ENCODE peak calls at places on chromosomes 5 and 9, in six cellular contexts. One of them, this sample, is unnamed.

GRCh38 chr5:151676719-151677118 is 10.0 kb downstream of the SPARC start:
- DNase-seq in fibroblast of lung: peak
- DNase-seq in ovary: no peak
- DNase-seq in tibial artery: peak
- DNase-seq in AG04450: no peak
- DNase-seq in SK-N-SH: no peak
- DNase-seq in this sample: peak

GRCh38 chr5:134255418-134256150 is 29.7 kb upstream of the PPP2CA start:
- DNase-seq in fibroblast of lung: peak
- DNase-seq in ovary: no peak
- DNase-seq in tibial artery: no peak
- DNase-seq in AG04450: no peak
- DNase-seq in SK-N-SH: no peak
- DNase-seq in this sample: no peak

GRCh38 chr5:131589510-131590348 is 45.3 kb downstream of the RAPGEF6 start:
- DNase-seq in fibroblast of lung: peak
- DNase-seq in ovary: no peak
- DNase-seq in tibial artery: no peak
- DNase-seq in AG04450: peak
- DNase-seq in SK-N-SH: peak
- DNase-seq in this sample: peak

GRCh38 chr5:28648108-28648507 is 1609.7 kb upstream of the CDH9 start:
- DNase-seq in fibroblast of lung: no peak
- DNase-seq in ovary: no peak
- DNase-seq in tibial artery: no peak
- DNase-seq in AG04450: no peak
- DNase-seq in SK-N-SH: peak
- DNase-seq in this sample: peak

GRCh38 chr5:169911448-169912212 is 68.7 kb downstream of the INSYN2B start:
- DNase-seq in fibroblast of lung: no peak
- DNase-seq in ovary: no peak
- DNase-seq in tibial artery: no peak
- DNase-seq in AG04450: no peak
- DNase-seq in SK-N-SH: no peak
- DNase-seq in this sample: no peak

GRCh38 chr9:109652971-109653370 is 127.0 kb upstream of the PALM2AKAP2 start:
- DNase-seq in fibroblast of lung: peak
- DNase-seq in ovary: no peak
- DNase-seq in tibial artery: no peak
- DNase-seq in AG04450: no peak
- DNase-seq in SK-N-SH: peak
- DNase-seq in this sample: peak

GRCh38 chr5:34460496-34460895 is 195.6 kb upstream of the RAI14 start:
- DNase-seq in fibroblast of lung: peak
- DNase-seq in ovary: no peak
- DNase-seq in tibial artery: no peak
- DNase-seq in AG04450: no peak
- DNase-seq in SK-N-SH: no peak
- DNase-seq in this sample: no peak

GRCh38 chr9:111108946-111109345 is 70.7 kb upstream of the LPAR1 start:
- DNase-seq in fibroblast of lung: peak
- DNase-seq in ovary: no peak
- DNase-seq in tibial artery: no peak
- DNase-seq in AG04450: peak
- DNase-seq in SK-N-SH: no peak
- DNase-seq in this sample: no peak

GRCh38 chr5:83048277-83048676 is 28.9 kb downstream of the TMEM167A start:
- DNase-seq in fibroblast of lung: no peak
- DNase-seq in ovary: no peak
- DNase-seq in tibial artery: no peak
- DNase-seq in AG04450: no peak
- DNase-seq in SK-N-SH: no peak
- DNase-seq in this sample: no peak

DNA sequence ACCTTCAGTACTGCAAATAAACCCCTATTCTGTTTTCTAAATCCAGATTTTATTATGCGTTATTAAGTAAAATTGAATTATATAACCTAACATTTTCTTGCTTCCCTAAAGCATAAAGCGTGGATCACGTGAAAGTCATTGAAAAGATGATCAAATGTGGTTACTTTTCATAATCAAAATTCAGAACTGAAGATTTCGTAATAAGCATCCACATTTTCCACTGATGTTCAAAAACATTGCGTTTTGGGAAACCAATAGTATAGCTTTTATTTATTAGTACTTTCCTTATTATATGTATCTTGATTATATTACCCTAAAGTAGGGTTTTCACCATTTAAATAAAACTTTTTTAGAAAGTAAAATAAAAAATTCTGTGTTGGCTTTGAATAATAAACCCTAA is 1.8 kb downstream of the SLF1 start:
- DNase-seq in fibroblast of lung: no peak
- DNase-seq in ovary: no peak
- DNase-seq in tibial artery: no peak
- DNase-seq in AG04450: no peak
- DNase-seq in SK-N-SH: no peak
- DNase-seq in this sample: no peak
- H3K4me3 ChIP-seq in fibroblast of lung: no peak
- H3K4me3 ChIP-seq in ovary: no peak
- H3K4me3 ChIP-seq in tibial artery: no peak
- H3K4me3 ChIP-seq in AG04450: no peak
- H3K4me3 ChIP-seq in SK-N-SH: peak
- H3K4me3 ChIP-seq in this sample: peak

GRCh38 chr5:57302643-57303042 is 128.8 kb downstream of the GPBP1 start:
- DNase-seq in fibroblast of lung: peak
- DNase-seq in ovary: no peak
- DNase-seq in tibial artery: no peak
- DNase-seq in AG04450: no peak
- DNase-seq in SK-N-SH: no peak
- DNase-seq in this sample: no peak
- TF ChIP-seq CTCF in fibroblast of lung: no peak
- TF ChIP-seq CTCF in ovary: no peak
- TF ChIP-seq CTCF in tibial artery: no peak
- TF ChIP-seq CTCF in AG04450: no peak
- TF ChIP-seq CTCF in SK-N-SH: no peak
- TF ChIP-seq CTCF in this sample: no peak

GRCh38 chr5:947626-948471 is 55.2 kb downstream of the TRIP13 start:
- DNase-seq in fibroblast of lung: no peak
- DNase-seq in ovary: no peak
- DNase-seq in tibial artery: no peak
- DNase-seq in AG04450: no peak
- DNase-seq in SK-N-SH: no peak
- DNase-seq in this sample: no peak

GRCh38 chr5:945691-946541 is 53.2 kb downstream of the TRIP13 start:
- DNase-seq in fibroblast of lung: no peak
- DNase-seq in ovary: no peak
- DNase-seq in tibial artery: no peak
- DNase-seq in AG04450: no peak
- DNase-seq in SK-N-SH: peak
- DNase-seq in this sample: peak

GRCh38 chr5:948472-949274 is 56.0 kb downstream of the TRIP13 start:
- DNase-seq in fibroblast of lung: no peak
- DNase-seq in ovary: no peak
- DNase-seq in tibial artery: no peak
- DNase-seq in AG04450: no peak
- DNase-seq in SK-N-SH: no peak
- DNase-seq in this sample: no peak

GRCh38 chr5:944992-945685 is 52.5 kb downstream of the TRIP13 start:
- DNase-seq in fibroblast of lung: no peak
- DNase-seq in ovary: no peak
- DNase-seq in tibial artery: no peak
- DNase-seq in AG04450: no peak
- DNase-seq in SK-N-SH: no peak
- DNase-seq in this sample: no peak

DNA sequence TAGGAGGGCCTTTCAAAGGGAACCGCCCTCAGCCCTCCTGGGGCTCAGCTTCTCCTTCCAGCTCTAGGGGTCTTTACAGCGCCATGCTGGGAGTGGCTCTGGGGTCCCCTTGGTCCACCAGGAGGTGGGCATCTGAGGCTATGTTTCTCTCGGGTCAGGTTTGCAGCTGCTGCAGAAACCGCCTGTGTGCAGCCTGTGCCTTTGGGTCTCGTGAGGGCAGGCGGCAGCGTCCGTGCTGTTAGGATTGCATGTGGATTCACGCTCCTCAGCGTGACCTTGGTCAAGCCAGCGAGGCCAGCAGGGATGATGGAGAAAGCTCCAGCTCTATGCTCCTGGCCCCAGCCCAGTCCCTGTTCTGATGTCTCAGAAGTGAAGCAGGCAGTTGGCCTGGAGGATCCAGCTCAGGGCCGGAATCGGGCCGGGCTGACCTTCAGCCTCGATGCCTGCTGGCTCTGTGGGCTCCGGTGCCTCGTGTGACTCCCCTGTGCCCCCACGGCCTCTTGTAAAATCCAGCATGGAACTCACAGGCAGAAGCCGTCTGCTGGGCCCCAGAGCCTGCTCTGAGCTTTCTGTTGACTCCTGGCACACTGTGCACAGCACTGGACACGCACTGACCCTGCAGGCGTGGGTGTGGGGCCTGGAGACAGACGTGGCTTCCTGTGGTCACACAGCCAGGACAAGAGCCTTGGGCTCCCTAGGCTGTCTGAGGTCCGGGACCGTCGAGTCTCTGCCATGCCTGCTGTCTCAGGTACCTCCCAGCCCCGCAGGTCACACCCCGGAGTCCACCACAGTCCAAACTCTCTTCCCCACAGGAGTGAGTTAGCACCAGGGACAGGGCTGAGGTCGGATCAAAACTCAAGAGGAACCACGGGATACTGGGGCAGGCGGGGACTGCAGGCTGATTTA is 54.3 kb downstream of the TRIP13 start:
- DNase-seq in fibroblast of lung: no peak
- DNase-seq in ovary: no peak
- DNase-seq in tibial artery: no peak
- DNase-seq in AG04450: no peak
- DNase-seq in SK-N-SH: peak
- DNase-seq in this sample: no peak
- H3K4me3 ChIP-seq in fibroblast of lung: no peak
- H3K4me3 ChIP-seq in ovary: no peak
- H3K4me3 ChIP-seq in tibial artery: no peak
- H3K4me3 ChIP-seq in AG04450: no peak
- H3K4me3 ChIP-seq in SK-N-SH: no peak
- H3K4me3 ChIP-seq in this sample: no peak

GRCh38 chr9:14769235-14769580 is 46.7 kb upstream of the CER1 start:
- DNase-seq in fibroblast of lung: peak
- DNase-seq in ovary: no peak
- DNase-seq in tibial artery: no peak
- DNase-seq in AG04450: no peak
- DNase-seq in SK-N-SH: no peak
- DNase-seq in this sample: peak
- TF ChIP-seq CTCF in fibroblast of lung: peak
- TF ChIP-seq CTCF in ovary: no peak
- TF ChIP-seq CTCF in tibial artery: no peak
- TF ChIP-seq CTCF in AG04450: peak
- TF ChIP-seq CTCF in SK-N-SH: peak
- TF ChIP-seq CTCF in this sample: peak

GRCh38 chr9:35812025-35812602 is at the start of gene SPAG8:
- DNase-seq in fibroblast of lung: peak
- DNase-seq in ovary: peak
- DNase-seq in tibial artery: peak
- DNase-seq in AG04450: peak
- DNase-seq in SK-N-SH: peak
- DNase-seq in this sample: peak
- H3K4me3 ChIP-seq in fibroblast of lung: peak
- H3K4me3 ChIP-seq in ovary: peak
- H3K4me3 ChIP-seq in tibial artery: peak
- H3K4me3 ChIP-seq in AG04450: peak
- H3K4me3 ChIP-seq in SK-N-SH: peak
- H3K4me3 ChIP-seq in this sample: peak